ENCODE peak calls at places on chromosomes 7 and 10, in nine cellular contexts. A is AG10803, M is lower lobe of right lung, T is colonic mucosa, Q is HCT116, H is breast epithelium, U is GM12878, D is RWPE1, I is sigmoid colon. F is an unnamed sample.

GRCh38 chr7:1924185-1924817 is 254.2 kb downstream of the ELFN1 start:
- DNase-seq in D (no peak), M (no peak), H (no peak), A (peak; percentile 62), T (no peak), U (no peak), Q (no peak), I (no peak), F (no peak)

GRCh38 chr7:157116762-157117161 is 22.0 kb upstream of the UBE3C start:
- DNase-seq in Q (no peak), D (no peak), I (peak; percentile 3), U (no peak), M (no peak), T (no peak), A (no peak), H (no peak), F (no peak)

GRCh38 chr7:98238076-98238475 is 14.0 kb downstream of the TECPR1 start:
- DNase-seq in D (no peak), H (no peak), A (no peak), T (no peak), I (no peak), U (no peak), M (no peak), Q (no peak), F (no peak)

GRCh38 chr10:17003666-17004065 is 125.9 kb downstream of the CUBN start:
- DNase-seq in T (no peak), D (no peak), Q (no peak), A (peak; percentile 68), U (no peak), H (no peak), M (no peak), I (no peak), F (no peak)

GRCh38 chr10:130740166-130740565 is 571.4 kb downstream of the TCERG1L start:
- DNase-seq in M (no peak), A (no peak), Q (no peak), T (no peak), I (no peak), D (no peak), H (no peak), U (no peak), F (no peak)

GRCh38 chr7:84137812-84138211 is 56.8 kb downstream of the SEMA3A start:
- DNase-seq in I (no peak), D (no peak), U (no peak), T (no peak), Q (no peak), A (no peak), M (no peak), H (no peak), F (no peak)

GRCh38 chr7:44383566-44383965 is 58.2 kb upstream of the CAMK2B start:
- DNase-seq in A (peak; percentile 66), M (no peak), H (no peak), D (no peak), Q (no peak), I (no peak), T (peak; percentile 11), U (no peak), F (no peak)

GRCh38 chr7:94050046-94050445 is 45.9 kb upstream of the BET1 start:
- DNase-seq in A (no peak), M (peak; percentile 48), D (no peak), H (peak; percentile 20), U (peak; percentile 63), I (no peak), Q (no peak), T (no peak), F (no peak)

GRCh38 chr7:86792260-86792659 is 148.6 kb downstream of the GRM3 start:
- DNase-seq in M (no peak), U (no peak), A (no peak), Q (no peak), H (no peak), I (no peak), T (no peak), D (no peak), F (no peak)

GRCh38 chr10:124680675-124681074 is 63.5 kb downstream of the FAM53B start:
- DNase-seq in I (peak; percentile 83), U (no peak), D (no peak), M (peak; percentile 80), H (no peak), T (peak; percentile 46), A (no peak), Q (no peak), F (no peak)

GRCh38 chr7:54841772-54842707 is 83.0 kb upstream of the SEC61G start:
- DNase-seq in T (peak; percentile 31), H (no peak), Q (peak; percentile 33), A (peak; percentile 80), I (no peak), M (peak; percentile 54), D (no peak), U (no peak), F (peak; percentile 71)
- TF ChIP-seq CTCF in T (no peak), H (no peak), Q (peak; percentile 74), A (peak; percentile 27), I (no peak), M (peak; percentile 58), D (peak; percentile 20), U (peak; percentile 29), F (peak; percentile 50)

GRCh38 chr10:20207700-20208099 is 391.5 kb downstream of the PLXDC2 start:
- DNase-seq in M (no peak), H (no peak), I (no peak), D (no peak), U (no peak), A (no peak), T (no peak), Q (no peak), F (no peak)

GRCh38 chr10:20202337-20202736 is 386.1 kb downstream of the PLXDC2 start:
- DNase-seq in T (no peak), Q (no peak), D (no peak), A (no peak), M (no peak), H (no peak), I (no peak), U (no peak), F (no peak)
- TF ChIP-seq CTCF in T (no peak), Q (no peak), D (no peak), A (no peak), M (no peak), H (no peak), I (no peak), U (no peak), F (no peak)

GRCh38 chr10:97298223-97298571 is 5.8 kb upstream of the ARHGAP19 start:
- DNase-seq in A (no peak), M (no peak), H (no peak), Q (no peak), U (no peak), T (no peak), I (no peak), D (no peak), F (no peak)

GRCh38 chr10:97297556-97298222 is 5.3 kb upstream of the ARHGAP19 start:
- DNase-seq in T (no peak), I (no peak), D (no peak), U (no peak), A (no peak), M (no peak), Q (no peak), H (no peak), F (no peak)

GRCh38 chr10:97292862-97293198 is 393 bp upstream of the ARHGAP19 start:
- DNase-seq in H (no peak), Q (no peak), I (no peak), U (no peak), A (no peak), T (no peak), M (no peak), D (no peak), F (no peak)

GRCh38 chr10:97291357-97292096 is 910 bp downstream of the ARHGAP19 start:
- DNase-seq in Q (no peak), I (no peak), M (no peak), A (no peak), U (no peak), T (peak; percentile 22), H (no peak), D (no peak), F (no peak)

DNA sequence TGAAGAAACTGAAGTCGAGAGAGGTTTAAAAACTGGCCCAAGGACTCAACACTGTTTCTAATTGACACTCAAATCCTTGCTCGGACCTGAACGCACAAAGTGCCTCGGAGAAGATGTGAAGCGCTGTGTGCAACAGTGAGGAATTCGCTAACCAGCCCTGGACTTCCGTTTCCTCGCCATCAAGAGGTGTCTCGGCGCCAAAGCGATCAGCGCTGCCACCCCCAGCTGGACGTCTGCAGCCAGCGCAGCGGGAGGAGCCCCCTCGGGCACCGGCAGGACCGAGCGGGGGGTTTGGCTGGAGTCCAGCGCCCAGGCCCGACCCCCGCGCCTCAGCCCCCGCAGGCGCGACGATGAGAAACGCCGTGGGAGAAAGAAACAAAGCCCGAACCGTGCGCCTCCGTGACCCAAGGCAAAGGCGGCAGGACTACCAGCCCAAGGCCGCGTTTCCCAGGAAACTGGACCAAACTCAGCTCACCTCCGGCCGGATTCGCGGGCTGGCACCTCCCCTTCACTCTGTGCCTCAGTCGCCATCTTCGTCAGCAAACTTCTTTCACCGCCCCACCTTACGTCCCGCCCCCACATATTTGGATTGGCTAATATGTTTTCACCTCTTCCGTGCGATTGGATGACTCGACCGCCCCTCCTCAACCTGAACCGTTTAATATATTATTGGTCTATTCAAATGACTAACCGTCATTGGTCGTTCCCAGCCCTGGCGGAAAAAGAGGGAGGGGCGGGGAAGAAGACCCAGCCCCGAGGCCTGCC is at the start of gene ARHGAP19:
- DNase-seq in I (peak; percentile 99), Q (peak; percentile 98), A (peak; percentile 98), H (peak; percentile 98), M (peak; percentile 96), U (peak; percentile 95), D (peak; percentile 100), T (peak; percentile 96), F (peak; percentile 97)
- TF ChIP-seq CTCF in I (no peak), Q (peak; percentile 25), A (peak; percentile 18), H (no peak), M (peak; percentile 28), U (no peak), D (peak; percentile 47), T (no peak), F (peak; percentile 22)

GRCh38 chr7:41481353-41481752 is 221.5 kb downstream of the INHBA start:
- DNase-seq in T (no peak), U (no peak), M (no peak), D (no peak), H (no peak), A (peak; percentile 43), I (no peak), Q (no peak), F (no peak)

GRCh38 chr7:41472427-41473125 is 230.3 kb downstream of the INHBA start:
- DNase-seq in H (no peak), I (no peak), D (no peak), A (peak; percentile 38), U (no peak), M (no peak), Q (no peak), T (no peak), F (no peak)

GRCh38 chr7:41478187-41478586 is 224.7 kb downstream of the INHBA start:
- DNase-seq in M (no peak), H (no peak), Q (no peak), A (no peak), U (no peak), D (no peak), I (no peak), T (no peak), F (no peak)

DNA sequence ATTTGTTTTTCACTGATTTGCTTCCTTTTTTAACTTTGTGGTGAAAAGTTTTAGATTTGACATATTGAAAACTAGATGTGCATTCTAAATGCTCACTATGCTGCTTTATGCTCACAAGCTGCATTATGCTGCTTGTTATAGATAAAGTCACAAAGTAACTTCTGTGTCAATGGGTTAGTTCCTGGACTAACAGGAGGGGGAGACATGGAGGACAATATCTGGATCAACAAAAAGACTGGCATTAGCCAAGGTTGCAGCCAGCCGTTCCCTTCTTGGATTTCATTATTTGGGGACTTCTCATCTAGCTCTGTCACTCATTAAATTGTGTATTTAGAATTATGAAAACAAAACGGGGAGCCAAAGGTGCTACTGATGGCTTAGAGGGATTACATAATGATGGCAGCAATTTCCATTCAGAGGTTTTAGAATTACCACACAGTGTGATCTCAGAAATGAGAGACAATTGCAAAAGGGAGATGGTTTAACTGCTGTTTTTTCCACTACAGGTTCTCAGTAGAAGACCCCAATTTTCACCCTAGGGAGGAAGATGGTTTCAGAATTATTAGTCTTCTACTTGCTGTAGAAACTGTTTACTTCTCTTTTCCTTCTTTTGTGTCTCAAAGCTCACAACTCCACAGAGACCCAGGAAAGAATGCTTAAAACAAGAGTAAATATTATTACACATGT is 226.6 kb downstream of the INHBA start:
- DNase-seq in U (peak; percentile 9), I (no peak), Q (no peak), A (no peak), H (no peak), D (no peak), T (no peak), M (no peak), F (no peak)
- TF ChIP-seq CTCF in U (no peak), I (no peak), Q (no peak), A (no peak), H (no peak), D (no peak), T (no peak), M (no peak), F (no peak)